ENCODE peak calls at places on chromosomes 12 and 14, in five cellular contexts. One of them, this sample, is unnamed.

GRCh38 chr12:10175849-10176641 is 2.8 kb upstream of the TMEM52B start:
- DNase-seq in head of caudate nucleus: no peak
- DNase-seq in amygdala: no peak
- DNase-seq in NAMALWA: no peak
- DNase-seq in tibial artery: no peak
- DNase-seq in this sample: no peak

GRCh38 chr14:97846156-97846555 is 1049.0 kb downstream of the VRK1 start:
- DNase-seq in NAMALWA: no peak
- DNase-seq in tibial artery: no peak
- DNase-seq in amygdala: no peak
- DNase-seq in head of caudate nucleus: no peak
- DNase-seq in this sample: no peak

GRCh38 chr12:110234197-110235154 is 46.6 kb upstream of the ATP2A2 start:
- DNase-seq in head of caudate nucleus: no peak
- DNase-seq in tibial artery: no peak
- DNase-seq in amygdala: no peak
- DNase-seq in NAMALWA: peak; percentile 32
- DNase-seq in this sample: no peak

GRCh38 chr14:69619007-69619406 is 7.6 kb downstream of the SUSD6 start:
- DNase-seq in NAMALWA: no peak
- DNase-seq in tibial artery: peak; percentile 70
- DNase-seq in head of caudate nucleus: no peak
- DNase-seq in amygdala: no peak
- DNase-seq in this sample: no peak

GRCh38 chr12:98373019-98373554 is 142.3 kb upstream of the TMPO start:
- DNase-seq in NAMALWA: peak; percentile 56
- DNase-seq in tibial artery: no peak
- DNase-seq in amygdala: no peak
- DNase-seq in head of caudate nucleus: no peak
- DNase-seq in this sample: no peak

GRCh38 chr12:12441891-12442461 is 85.1 kb downstream of the BORCS5 start:
- DNase-seq in head of caudate nucleus: no peak
- DNase-seq in tibial artery: no peak
- DNase-seq in NAMALWA: no peak
- DNase-seq in amygdala: no peak
- DNase-seq in this sample: peak; percentile 37

GRCh38 chr12:119266963-119267362 is 67.6 kb upstream of the CCDC60 start:
- DNase-seq in amygdala: no peak
- DNase-seq in head of caudate nucleus: no peak
- DNase-seq in tibial artery: no peak
- DNase-seq in NAMALWA: no peak
- DNase-seq in this sample: no peak

GRCh38 chr12:62260733-62261683 is 804 bp downstream of the USP15 start:
- DNase-seq in NAMALWA: peak; percentile 89
- DNase-seq in head of caudate nucleus: peak; percentile 46
- DNase-seq in amygdala: peak; percentile 28
- DNase-seq in tibial artery: peak; percentile 64
- DNase-seq in this sample: peak; percentile 45

GRCh38 chr14:30842431-30842830 is 31.9 kb upstream of the COCH start:
- DNase-seq in amygdala: no peak
- DNase-seq in head of caudate nucleus: no peak
- DNase-seq in NAMALWA: no peak
- DNase-seq in tibial artery: no peak
- DNase-seq in this sample: no peak

GRCh38 chr14:68784298-68784910 is 8.5 kb downstream of the ZFP36L1 start:
- DNase-seq in tibial artery: no peak
- DNase-seq in amygdala: no peak
- DNase-seq in NAMALWA: no peak
- DNase-seq in head of caudate nucleus: no peak
- DNase-seq in this sample: no peak

GRCh38 chr14:37203423-37203822 is 5.7 kb downstream of the MIPOL1 start:
- DNase-seq in NAMALWA: no peak
- DNase-seq in head of caudate nucleus: no peak
- DNase-seq in amygdala: no peak
- DNase-seq in tibial artery: no peak
- DNase-seq in this sample: no peak

GRCh38 chr12:27696293-27696652 is at the start of gene REP15:
- DNase-seq in tibial artery: no peak
- DNase-seq in amygdala: no peak
- DNase-seq in NAMALWA: no peak
- DNase-seq in head of caudate nucleus: no peak
- DNase-seq in this sample: no peak